ENCODE peak calls at places on chromosome 17, in nine cellular contexts. Z, L, E, O, I, F, G, J and N are unnamed samples.

GRCh38 chr17:21041753-21042433 is 918 bp downstream of the USP22 start:
- DNase-seq in Z (peak; percentile 75), L (peak; percentile 91), E (peak; percentile 90), O (peak; percentile 32), I (peak; percentile 49), F (peak; percentile 73), G (peak; percentile 82), J (no peak), N (no peak)

GRCh38 chr17:20955437-20956323 is 87.1 kb downstream of the USP22 start:
- DNase-seq in Z (peak; percentile 28), L (no peak), E (no peak), O (no peak), I (no peak), F (no peak), G (peak; percentile 36), J (no peak), N (no peak)

GRCh38 chr17:81152288-81152848 is 12.9 kb upstream of the PVALEF start:
- DNase-seq in Z (no peak), L (no peak), E (no peak), O (no peak), I (no peak), F (no peak), G (no peak), J (no peak), N (no peak)

GRCh38 chr17:62064029-62064790 is 868 bp downstream of the MED13 start:
- DNase-seq in Z (peak; percentile 48), L (peak; percentile 28), E (no peak), O (no peak), I (no peak), F (peak; percentile 17), G (peak; percentile 42), J (no peak), N (no peak)

GRCh38 chr17:74797824-74798223 is 21.7 kb upstream of the NAT9 start:
- DNase-seq in Z (no peak), L (no peak), E (no peak), O (no peak), I (no peak), F (no peak), G (no peak), J (no peak), N (no peak)

GRCh38 chr17:58375216-58375615 is 23.2 kb upstream of the SUPT4H1 start:
- DNase-seq in Z (no peak), L (no peak), E (no peak), O (no peak), I (no peak), F (no peak), G (no peak), J (no peak), N (no peak)

GRCh38 chr17:50798424-50799344 is 31.4 kb upstream of the ANKRD40CL start:
- DNase-seq in Z (no peak), L (no peak), E (no peak), O (no peak), I (no peak), F (no peak), G (no peak), J (no peak), N (no peak)

GRCh38 chr17:50259484-50260324 is 14.6 kb upstream of the TMEM92 start:
- DNase-seq in Z (peak; percentile 49), L (no peak), E (no peak), O (no peak), I (no peak), F (peak; percentile 55), G (peak; percentile 55), J (no peak), N (no peak)

GRCh38 chr17:57832711-57833596 is 16.9 kb downstream of the MRPS23 start:
- DNase-seq in Z (peak; percentile 63), L (peak; percentile 88), E (peak; percentile 55), O (peak; percentile 83), I (peak; percentile 65), F (peak; percentile 76), G (peak; percentile 89), J (peak; percentile 37), N (no peak)

GRCh38 chr17:75822800-75823166 is 21.4 kb downstream of the UNC13D start:
- DNase-seq in Z (no peak), L (no peak), E (no peak), O (no peak), I (no peak), F (no peak), G (no peak), J (no peak), N (no peak)

GRCh38 chr17:65544658-65545057 is 16.8 kb downstream of the AXIN2 start:
- DNase-seq in Z (no peak), L (no peak), E (no peak), O (peak; percentile 40), I (no peak), F (no peak), G (no peak), J (no peak), N (no peak)

GRCh38 chr17:50209472-50210248 is 8.2 kb upstream of the COL1A1 start:
- DNase-seq in Z (peak; percentile 100), L (peak; percentile 97), E (peak; percentile 40), O (no peak), I (no peak), F (peak; percentile 100), G (peak; percentile 100), J (no peak), N (peak; percentile 88)